ENCODE peak calls at places on chromosomes 13 and 19, in nine cellular contexts. B, O, Q, U, N, F, Z, G and K are unnamed samples.

GRCh38 chr13:95250961-95251360 is 50.3 kb downstream of the ABCC4 start:
- DNase-seq in G (no peak), B (no peak), Q (peak; percentile 32), U (no peak), F (no peak), Z (no peak), N (no peak), O (no peak), K (no peak)

GRCh38 chr13:42876810-42877550 is 95.6 kb downstream of the FAM216B start:
- DNase-seq in G (no peak), Z (no peak), B (no peak), U (peak; percentile 60), F (peak; percentile 79), O (peak; percentile 43), Q (no peak), N (no peak), K (no peak)

GRCh38 chr19:18017275-18018083 is 9.5 kb downstream of the ARRDC2 start:
- DNase-seq in Z (no peak), N (peak; percentile 25), U (no peak), Q (no peak), G (no peak), F (no peak), O (no peak), B (no peak), K (no peak)

GRCh38 chr19:8569066-8569761 is 8.0 kb downstream of the MYO1F start:
- DNase-seq in B (peak; percentile 85), Q (no peak), O (peak; percentile 96), U (peak; percentile 94), N (no peak), Z (no peak), G (peak; percentile 80), F (peak; percentile 84), K (peak; percentile 65)

GRCh38 chr19:6374179-6374709 is 1.5 kb downstream of the PSPN start:
- DNase-seq in F (no peak), G (no peak), O (no peak), U (no peak), Z (no peak), N (no peak), B (no peak), Q (peak; percentile 87), K (no peak)

GRCh38 chr19:46480409-46480808 is 9.0 kb upstream of the PNMA8A start:
- DNase-seq in F (no peak), U (peak; percentile 82), G (no peak), N (peak; percentile 50), Q (no peak), B (no peak), Z (no peak), O (peak; percentile 76), K (no peak)

GRCh38 chr19:51259348-51260245 is 8.7 kb downstream of the SIGLECL1 start:
- DNase-seq in N (peak; percentile 15), F (peak; percentile 24), U (peak; percentile 23), Q (no peak), Z (no peak), G (no peak), O (no peak), B (no peak), K (no peak)

GRCh38 chr19:36010402-36010801 is 1.8 kb upstream of the SYNE4 start:
- DNase-seq in Q (no peak), U (no peak), N (no peak), B (no peak), F (no peak), Z (peak; percentile 61), G (no peak), O (no peak), K (no peak)

GRCh38 chr19:33302175-33302973 is at the start of gene CEBPA:
- DNase-seq in N (peak; percentile 69), Z (peak; percentile 97), O (peak; percentile 45), B (no peak), G (peak; percentile 83), F (peak; percentile 78), Q (peak; percentile 95), U (peak; percentile 94), K (no peak)

GRCh38 chr19:33208904-33209843 is 15.0 kb downstream of the LRP3 start:
- DNase-seq in Z (peak; percentile 59), B (no peak), O (no peak), F (no peak), Q (no peak), U (no peak), G (no peak), N (no peak), K (no peak)

GRCh38 chr19:41376998-41377365 is 649 bp downstream of the TMEM91 start:
- DNase-seq in U (peak; percentile 45), B (no peak), O (no peak), Z (peak; percentile 44), N (no peak), G (no peak), Q (no peak), F (no peak), K (no peak)

GRCh38 chr13:102039264-102039663 is 362.6 kb downstream of the FGF14 start:
- DNase-seq in O (no peak), F (no peak), Z (no peak), B (no peak), N (peak; percentile 5), G (no peak), U (no peak), Q (no peak), K (no peak)
- TF ChIP-seq CTCF in O (no peak), F (no peak), Z (no peak), B (no peak), N (no peak), G (no peak), U (no peak), Q (no peak), K (no peak)

GRCh38 chr13:31930901-31931522 is 100.6 kb upstream of the FRY start:
- DNase-seq in F (no peak), U (no peak), Z (no peak), N (no peak), Q (no peak), B (no peak), G (no peak), O (no peak), K (no peak)

GRCh38 chr13:31925079-31925478 is 106.5 kb upstream of the FRY start:
- DNase-seq in U (no peak), Z (no peak), B (no peak), O (no peak), N (no peak), Q (no peak), F (no peak), G (no peak), K (no peak)

GRCh38 chr13:31929031-31929770 is 102.4 kb upstream of the FRY start:
- DNase-seq in O (no peak), G (no peak), Q (no peak), U (peak; percentile 17), F (no peak), B (no peak), N (no peak), Z (no peak), K (no peak)

GRCh38 chr13:31927219-31927653 is 104.3 kb upstream of the FRY start:
- DNase-seq in U (no peak), O (no peak), Q (no peak), N (no peak), Z (no peak), G (no peak), F (no peak), B (no peak), K (no peak)

DNA sequence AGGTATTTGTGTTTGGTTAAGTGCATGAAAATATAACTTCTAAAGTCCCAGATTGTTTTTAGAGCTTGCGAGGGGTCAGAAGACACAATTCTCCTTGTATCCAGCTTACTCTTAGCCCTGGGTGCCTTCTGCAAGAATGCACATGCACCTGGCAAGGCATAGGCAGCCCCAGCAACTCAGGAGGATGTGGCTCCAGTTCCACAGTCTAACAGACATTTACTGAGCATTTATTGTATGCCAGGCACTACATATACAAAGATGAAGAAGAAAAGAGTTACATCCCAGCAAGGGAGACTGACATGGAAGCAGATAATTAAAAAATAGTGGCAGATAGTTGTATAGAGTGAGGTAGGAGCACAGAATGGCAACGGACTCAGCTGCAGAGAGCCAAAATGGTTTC is 101.1 kb upstream of the FRY start:
- DNase-seq in B (no peak), Q (no peak), G (no peak), F (no peak), U (no peak), O (no peak), N (no peak), Z (no peak), K (no peak)
- H3K4me3 ChIP-seq in B (no peak overlapping the region), Q (no peak overlapping the region), G (no peak overlapping the region), F (no peak overlapping the region), U (no peak overlapping the region), O (no peak overlapping the region), N (no peak overlapping the region), Z (no peak overlapping the region), K (no peak overlapping the region)

GRCh38 chr19:37304190-37304883 is 66.6 kb upstream of the ZNF527 start:
- DNase-seq in F (no peak), N (peak; percentile 56), Q (peak; percentile 87), Z (no peak), B (no peak), G (no peak), O (no peak), U (peak; percentile 41), K (no peak)

GRCh38 chr19:37313335-37313627 is 57.6 kb upstream of the ZNF527 start:
- DNase-seq in U (peak; percentile 7), B (no peak), O (no peak), Z (no peak), N (no peak), G (no peak), Q (no peak), F (no peak), K (no peak)

GRCh38 chr19:37304884-37305255 is 66.0 kb upstream of the ZNF527 start:
- DNase-seq in G (no peak), Q (peak; percentile 80), B (no peak), F (no peak), N (no peak), O (no peak), Z (no peak), U (no peak), K (no peak)

GRCh38 chr19:37306383-37306963 is 64.4 kb upstream of the ZNF527 start:
- DNase-seq in G (no peak), Z (peak; percentile 73), B (no peak), O (no peak), N (no peak), U (no peak), F (no peak), Q (peak; percentile 49), K (no peak)

GRCh38 chr19:37309834-37310575 is 60.9 kb upstream of the ZNF527 start:
- DNase-seq in U (peak; percentile 8), Z (no peak), O (no peak), N (no peak), G (no peak), F (no peak), B (no peak), Q (peak; percentile 57), K (no peak)
- TF ChIP-seq CTCF in U (no peak), Z (no peak), O (no peak), N (no peak), G (no peak), F (no peak), B (no peak), Q (no peak), K (no peak)

GRCh38 chr19:20273951-20274578 is 107.1 kb downstream of the ZNF486 start:
- DNase-seq in Z (no peak), O (no peak), F (no peak), Q (no peak), G (no peak), U (no peak), N (no peak), B (no peak), K (no peak)

GRCh38 chr19:20273376-20273775 is 106.4 kb downstream of the ZNF486 start:
- DNase-seq in O (no peak), F (no peak), Q (no peak), Z (no peak), B (no peak), N (no peak), G (no peak), U (no peak), K (no peak)

GRCh38 chr19:20271215-20271926 is 104.4 kb downstream of the ZNF486 start:
- DNase-seq in B (no peak), G (no peak), Z (no peak), U (no peak), Q (no peak), N (no peak), O (no peak), F (no peak), K (no peak)

GRCh38 chr19:20269461-20269860 is 102.4 kb downstream of the ZNF486 start:
- DNase-seq in U (no peak), B (no peak), O (no peak), N (no peak), F (no peak), G (no peak), Z (no peak), Q (no peak), K (no peak)
- H3K4me3 ChIP-seq in U (no peak overlapping the region), B (no peak overlapping the region), O (no peak overlapping the region), N (no peak overlapping the region), F (no peak overlapping the region), G (no peak overlapping the region), Z (no peak overlapping the region), Q (no peak overlapping the region), K (no peak overlapping the region)